ENCODE peak calls at places on chromosome 11, in eight cellular contexts. I is cardiac muscle cell; X is IMR-90; O is HCT116; G is CD4-positive, alpha-beta memory T cell; E is left ventricle myocardium inferior; V is lung; M is effector memory CD4-positive, alpha-beta T cell. H is an unnamed sample.

GRCh38 chr11:130217632-130218031 is 58.0 kb downstream of the ST14 start:
- DNase-seq in G (no peak), O (no peak), M (no peak), E (no peak), X (no peak), I (no peak), V (peak; percentile 20), H (no peak)

GRCh38 chr11:121489823-121490222 is 37.1 kb upstream of the SORL1-AS1 start:
- DNase-seq in V (no peak), E (no peak), O (no peak), I (no peak), G (no peak), M (no peak), X (no peak), H (no peak)

GRCh38 chr11:72507050-72507449 is 72.7 kb upstream of the CLPB start:
- DNase-seq in G (no peak), E (no peak), V (no peak), O (no peak), X (no peak), I (no peak), M (no peak), H (no peak)

GRCh38 chr11:69333906-69334305 is 40.0 kb downstream of the MYEOV start:
- DNase-seq in X (peak; percentile 34), G (no peak), M (no peak), O (no peak), I (no peak), V (no peak), E (no peak), H (no peak)

GRCh38 chr11:36306888-36307287 is 10.8 kb downstream of the PRR5L start:
- DNase-seq in V (no peak), G (no peak), I (peak; percentile 74), O (peak; percentile 27), X (no peak), M (no peak), E (no peak), H (no peak)

GRCh38 chr11:113195728-113196127 is 118.7 kb upstream of the TTC12 start:
- DNase-seq in V (no peak), E (no peak), X (no peak), O (no peak), M (no peak), G (no peak), I (no peak), H (no peak)

GRCh38 chr11:128949791-128950454 is 7.3 kb upstream of the TP53AIP1 start:
- DNase-seq in I (peak; percentile 26), V (no peak), E (no peak), M (no peak), O (no peak), G (no peak), X (no peak), H (no peak)

GRCh38 chr11:58770627-58771457 is 39.1 kb upstream of the GLYAT start:
- DNase-seq in X (peak; percentile 13), I (no peak), V (no peak), O (peak; percentile 67), G (no peak), M (no peak), E (no peak), H (no peak)

GRCh38 chr11:96222102-96222501 is 120.9 kb downstream of the MAML2 start:
- DNase-seq in O (no peak), I (no peak), E (no peak), V (no peak), M (no peak), X (peak; percentile 56), G (no peak), H (no peak)

GRCh38 chr11:7890417-7891179 is 40.5 kb downstream of the OR10A6 start:
- DNase-seq in M (no peak), O (no peak), X (no peak), V (no peak), I (no peak), E (no peak), G (no peak), H (no peak)

DNA sequence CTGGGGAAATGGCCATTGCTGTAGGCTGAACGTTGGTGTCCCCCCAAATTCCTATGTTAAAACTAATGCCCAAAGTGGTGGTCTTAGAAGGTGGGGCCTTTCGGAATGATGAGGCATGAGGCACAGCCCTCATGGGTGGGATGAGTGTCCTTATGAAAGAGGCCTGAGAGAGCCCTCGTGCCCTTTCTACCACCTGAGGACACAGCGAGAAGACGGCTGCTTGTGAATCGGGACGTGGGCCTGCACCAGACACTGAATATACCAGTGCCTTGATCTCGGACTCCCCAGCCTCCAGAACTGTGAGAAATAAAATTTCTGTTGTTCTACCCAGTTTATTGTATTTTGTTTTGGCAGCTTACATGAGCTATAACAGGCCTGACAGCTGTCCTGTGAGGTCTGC is 162.9 kb upstream of the B3GAT1 start:
- DNase-seq in X (no peak), G (no peak), E (no peak), V (peak; percentile 20), O (no peak), M (no peak), I (no peak), H (no peak)
- H3K9me3 ChIP-seq in X (peaks cover 56% of the 10 kb centered on the region), G (no peaks in the 10 kb centered on the region), E (no peaks in the 10 kb centered on the region), V (no peaks in the 10 kb centered on the region), O (no peaks in the 10 kb centered on the region), M (no peaks in the 10 kb centered on the region), I (no peaks in the 10 kb centered on the region), H (no peaks in the 10 kb centered on the region)

DNA sequence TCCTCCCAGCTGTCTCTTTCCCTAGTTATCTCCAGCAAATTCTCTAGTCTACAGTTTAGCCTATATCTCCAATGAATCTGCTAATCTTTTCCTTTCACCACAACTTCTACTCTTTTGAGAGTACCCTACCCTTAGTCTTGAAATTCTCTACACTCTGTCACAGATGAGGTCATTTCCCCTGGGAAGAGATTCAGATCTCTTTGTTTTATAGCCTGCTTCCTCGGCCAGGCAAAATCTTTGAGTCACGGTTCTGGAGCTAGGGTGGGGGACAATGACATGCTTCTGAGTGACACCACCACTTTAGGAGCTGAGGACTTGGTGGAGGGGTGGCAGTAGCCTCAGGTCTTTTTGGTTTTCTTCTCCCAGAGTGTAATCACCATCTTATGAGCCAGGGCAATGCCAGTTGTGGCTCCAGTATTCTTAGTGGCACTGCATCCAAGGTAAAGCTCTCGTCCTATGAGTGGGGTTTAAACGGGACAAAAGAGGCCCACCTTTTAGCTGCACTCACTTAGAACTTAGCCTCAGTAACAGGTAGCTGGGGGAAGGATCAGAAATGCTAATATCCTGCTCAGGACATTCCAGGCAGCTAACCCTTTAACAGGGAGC is 98.5 kb upstream of the RRM1 start:
- DNase-seq in X (peak; percentile 42), G (no peak), V (no peak), M (no peak), I (peak; percentile 48), E (no peak), O (no peak), H (no peak)
- H3K9me3 ChIP-seq in X (peaks cover 7% of the 10 kb centered on the region), G (no peaks in the 10 kb centered on the region), V (no peaks in the 10 kb centered on the region), M (no peaks in the 10 kb centered on the region), I (no peaks in the 10 kb centered on the region), E (peaks cover 17% of the 10 kb centered on the region), O (peaks cover 7% of the 10 kb centered on the region), H (peaks cover 6% of the 10 kb centered on the region)

GRCh38 chr11:114616516-114616915 is 20.9 kb upstream of the NXPE4 start:
- DNase-seq in M (no peak), E (no peak), I (no peak), O (no peak), X (no peak), G (no peak), V (no peak), H (no peak)

GRCh38 chr11:114618139-114618538 is 22.6 kb upstream of the NXPE4 start:
- DNase-seq in O (no peak), M (no peak), V (no peak), I (no peak), G (no peak), X (no peak), E (no peak), H (no peak)

GRCh38 chr11:114615448-114616361 is 20.1 kb upstream of the NXPE4 start:
- DNase-seq in V (no peak), X (no peak), I (no peak), O (no peak), M (no peak), G (no peak), E (no peak), H (no peak)

GRCh38 chr11:114619659-114620173 is 24.1 kb upstream of the NXPE4 start:
- DNase-seq in G (no peak), E (no peak), X (no peak), M (no peak), I (no peak), O (no peak), V (no peak), H (no peak)

GRCh38 chr11:114617157-114618124 is 21.9 kb upstream of the NXPE4 start:
- DNase-seq in G (no peak), I (no peak), V (no peak), M (no peak), X (no peak), E (no peak), O (no peak), H (no peak)
- H3K9me3 ChIP-seq in G (no peaks in the 10 kb centered on the region), I (peaks cover 13% of the 10 kb centered on the region), V (peaks cover 2% of the 10 kb centered on the region), M (no peaks in the 10 kb centered on the region), X (no peaks in the 10 kb centered on the region), E (peaks cover 16% of the 10 kb centered on the region), O (peaks cover 38% of the 10 kb centered on the region), H (peaks cover 4% of the 10 kb centered on the region)

DNA sequence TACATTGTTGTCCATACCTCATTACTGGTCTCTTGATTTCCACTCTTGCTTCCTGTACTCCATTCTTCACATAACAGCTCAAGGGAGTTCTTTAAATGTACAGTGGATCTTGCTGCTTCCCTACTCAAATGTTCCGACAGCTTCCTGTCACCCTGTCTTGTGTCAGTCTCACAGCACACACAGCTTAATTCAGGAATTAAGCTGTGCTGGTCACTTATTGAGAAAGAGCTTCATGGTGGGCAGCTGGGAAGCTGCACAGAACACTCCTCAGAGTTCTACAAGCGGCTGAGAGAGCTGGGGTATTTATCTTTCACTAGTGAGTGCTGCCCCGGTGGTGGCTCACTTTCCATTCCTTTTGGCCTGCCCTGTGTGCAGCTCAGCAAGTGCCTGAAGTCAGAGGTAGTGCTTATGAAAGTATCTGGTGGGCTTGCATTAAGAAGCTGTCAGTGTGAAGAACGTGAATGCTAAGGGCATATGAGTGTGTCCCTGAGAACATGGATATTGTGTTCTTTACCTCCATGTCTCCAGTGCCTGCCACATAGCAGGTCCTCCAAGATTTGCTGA is 48.7 kb downstream of the KCNQ1OT1 start:
- DNase-seq in E (no peak), G (no peak), X (no peak), I (no peak), M (no peak), O (no peak), V (no peak), H (no peak)
- H3K9me3 ChIP-seq in E (peaks cover 100% of the 10 kb centered on the region), G (peaks cover 17% of the 10 kb centered on the region), X (peaks cover 69% of the 10 kb centered on the region), I (no peaks in the 10 kb centered on the region), M (no peaks in the 10 kb centered on the region), O (peaks cover 5% of the 10 kb centered on the region), V (peaks cover 39% of the 10 kb centered on the region), H (peaks cover 3% of the 10 kb centered on the region)

DNA sequence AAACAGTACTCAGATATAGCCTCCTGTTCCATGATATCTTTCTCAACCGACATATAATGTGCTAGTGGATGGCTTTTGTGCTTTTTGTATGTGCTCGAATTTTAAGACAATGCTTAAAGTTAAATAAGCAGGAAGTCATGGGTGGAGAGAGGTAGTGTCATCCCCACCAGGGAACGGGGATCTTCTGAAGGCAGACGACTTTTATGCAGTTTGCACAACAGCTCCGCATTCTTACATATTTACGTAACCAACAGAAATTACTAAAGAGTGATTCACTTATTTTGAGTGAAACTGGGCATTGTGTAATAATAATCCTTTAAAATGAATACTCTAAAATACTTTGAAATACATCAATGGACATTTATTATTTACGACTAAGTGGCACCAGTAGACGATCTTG is 305.1 kb downstream of the CNTN5 start:
- DNase-seq in O (no peak), M (no peak), X (peak; percentile 89), E (no peak), I (peak; percentile 92), V (no peak), G (no peak), H (no peak)
- H3K9me3 ChIP-seq in O (peaks cover 3% of the 10 kb centered on the region), M (no peaks in the 10 kb centered on the region), X (no peaks in the 10 kb centered on the region), E (no peaks in the 10 kb centered on the region), I (no peaks in the 10 kb centered on the region), V (no peaks in the 10 kb centered on the region), G (no peaks in the 10 kb centered on the region), H (no peaks in the 10 kb centered on the region)

H was measured in T-helper 17 cell.